ENCODE peak calls at places on chromosomes 4 and X, in ten cellular contexts. One of them, this sample, is unnamed.

GRCh38 chr4:6892190-6892908 is 17.3 kb upstream of the TBC1D14 start:
- DNase-seq in GM23338: peak
- DNase-seq in mammary epithelial cell: no peak
- DNase-seq in stomach: peak
- DNase-seq in IMR-90: peak
- DNase-seq in tibial nerve: peak
- DNase-seq in pancreas: no peak
- DNase-seq in psoas muscle: peak
- DNase-seq in body of pancreas: no peak
- DNase-seq in ascending aorta: no peak
- DNase-seq in this sample: no peak

GRCh38 chr4:150479665-150480064 is 102.3 kb upstream of the MAB21L2 start:
- DNase-seq in GM23338: no peak
- DNase-seq in mammary epithelial cell: no peak
- DNase-seq in stomach: no peak
- DNase-seq in IMR-90: peak
- DNase-seq in tibial nerve: no peak
- DNase-seq in pancreas: no peak
- DNase-seq in psoas muscle: no peak
- DNase-seq in body of pancreas: no peak
- DNase-seq in ascending aorta: no peak
- DNase-seq in this sample: peak

GRCh38 chr4:1635452-1635851 is 48.7 kb downstream of the FAM53A start:
- DNase-seq in GM23338: no peak
- DNase-seq in mammary epithelial cell: no peak
- DNase-seq in stomach: no peak
- DNase-seq in IMR-90: no peak
- DNase-seq in tibial nerve: no peak
- DNase-seq in pancreas: no peak
- DNase-seq in psoas muscle: no peak
- DNase-seq in body of pancreas: no peak
- DNase-seq in ascending aorta: no peak
- DNase-seq in this sample: no peak

GRCh38 chr4:179165862-179166261 is 1723.6 kb upstream of the AGA start:
- DNase-seq in GM23338: no peak
- DNase-seq in mammary epithelial cell: no peak
- DNase-seq in stomach: no peak
- DNase-seq in IMR-90: no peak
- DNase-seq in tibial nerve: no peak
- DNase-seq in pancreas: no peak
- DNase-seq in psoas muscle: no peak
- DNase-seq in body of pancreas: no peak
- DNase-seq in ascending aorta: no peak
- DNase-seq in this sample: no peak

GRCh38 chr4:10204401-10205058 is 87.9 kb upstream of the WDR1 start:
- DNase-seq in GM23338: no peak
- DNase-seq in mammary epithelial cell: no peak
- DNase-seq in stomach: no peak
- DNase-seq in IMR-90: no peak
- DNase-seq in tibial nerve: no peak
- DNase-seq in pancreas: no peak
- DNase-seq in psoas muscle: no peak
- DNase-seq in body of pancreas: no peak
- DNase-seq in ascending aorta: no peak
- DNase-seq in this sample: no peak

GRCh38 chrX:38215141-38215540 is 5.5 kb downstream of the SRPX start:
- DNase-seq in GM23338: no peak
- DNase-seq in mammary epithelial cell: peak
- DNase-seq in stomach: no peak
- DNase-seq in IMR-90: peak
- DNase-seq in tibial nerve: no peak
- DNase-seq in pancreas: no peak
- DNase-seq in psoas muscle: no peak
- DNase-seq in body of pancreas: no peak
- DNase-seq in ascending aorta: no peak
- DNase-seq in this sample: no peak

GRCh38 chr4:52712991-52713275 is 38.3 kb downstream of the ERVMER34-1 start:
- DNase-seq in GM23338: no peak
- DNase-seq in mammary epithelial cell: no peak
- DNase-seq in stomach: no peak
- DNase-seq in IMR-90: no peak
- DNase-seq in tibial nerve: no peak
- DNase-seq in pancreas: no peak
- DNase-seq in psoas muscle: no peak
- DNase-seq in body of pancreas: no peak
- DNase-seq in ascending aorta: no peak
- DNase-seq in this sample: no peak

GRCh38 chr4:16626945-16627344 is 271.5 kb downstream of the LDB2 start:
- DNase-seq in GM23338: no peak
- DNase-seq in mammary epithelial cell: peak
- DNase-seq in stomach: no peak
- DNase-seq in IMR-90: peak
- DNase-seq in tibial nerve: peak
- DNase-seq in pancreas: no peak
- DNase-seq in psoas muscle: no peak
- DNase-seq in body of pancreas: no peak
- DNase-seq in ascending aorta: no peak
- DNase-seq in this sample: peak

GRCh38 chrX:6989858-6990257 is 157.7 kb upstream of the STS start:
- DNase-seq in GM23338: no peak
- DNase-seq in mammary epithelial cell: no peak
- DNase-seq in stomach: no peak
- DNase-seq in IMR-90: no peak
- DNase-seq in tibial nerve: no peak
- DNase-seq in pancreas: no peak
- DNase-seq in psoas muscle: no peak
- DNase-seq in body of pancreas: no peak
- DNase-seq in ascending aorta: no peak
- DNase-seq in this sample: no peak

GRCh38 chrX:110847334-110847733 is 51.7 kb upstream of the CHRDL1 start:
- DNase-seq in GM23338: peak
- DNase-seq in mammary epithelial cell: peak
- DNase-seq in stomach: no peak
- DNase-seq in IMR-90: peak
- DNase-seq in tibial nerve: no peak
- DNase-seq in pancreas: no peak
- DNase-seq in psoas muscle: no peak
- DNase-seq in body of pancreas: no peak
- DNase-seq in ascending aorta: no peak
- DNase-seq in this sample: peak

GRCh38 chr4:2059034-2059725 is at the start of gene NAT8L:
- DNase-seq in GM23338: peak
- DNase-seq in mammary epithelial cell: no peak
- DNase-seq in stomach: no peak
- DNase-seq in IMR-90: no peak
- DNase-seq in tibial nerve: no peak
- DNase-seq in pancreas: peak
- DNase-seq in psoas muscle: peak
- DNase-seq in body of pancreas: no peak
- DNase-seq in ascending aorta: no peak
- DNase-seq in this sample: no peak

GRCh38 chrX:72080150-72080549 is 51.6 kb downstream of the RTL5 start:
- DNase-seq in GM23338: no peak
- DNase-seq in mammary epithelial cell: no peak
- DNase-seq in stomach: no peak
- DNase-seq in IMR-90: no peak
- DNase-seq in tibial nerve: no peak
- DNase-seq in pancreas: no peak
- DNase-seq in psoas muscle: no peak
- DNase-seq in body of pancreas: no peak
- DNase-seq in ascending aorta: no peak
- DNase-seq in this sample: no peak
- H3K27ac ChIP-seq in GM23338: no peak
- H3K27ac ChIP-seq in mammary epithelial cell: no peak
- H3K27ac ChIP-seq in stomach: no peak
- H3K27ac ChIP-seq in IMR-90: no peak
- H3K27ac ChIP-seq in tibial nerve: no peak
- H3K27ac ChIP-seq in pancreas: no peak
- H3K27ac ChIP-seq in psoas muscle: peak
- H3K27ac ChIP-seq in body of pancreas: peak
- H3K27ac ChIP-seq in ascending aorta: peak
- H3K27ac ChIP-seq in this sample: no peak

GRCh38 chr4:84151574-84151973 is 347.5 kb downstream of the NKX6-1 start:
- DNase-seq in GM23338: peak
- DNase-seq in mammary epithelial cell: no peak
- DNase-seq in stomach: peak
- DNase-seq in IMR-90: no peak
- DNase-seq in tibial nerve: no peak
- DNase-seq in pancreas: no peak
- DNase-seq in psoas muscle: no peak
- DNase-seq in body of pancreas: peak
- DNase-seq in ascending aorta: no peak
- DNase-seq in this sample: no peak
- TF ChIP-seq CTCF in GM23338: peak
- TF ChIP-seq CTCF in mammary epithelial cell: peak
- TF ChIP-seq CTCF in stomach: no peak
- TF ChIP-seq CTCF in IMR-90: no peak
- TF ChIP-seq CTCF in tibial nerve: no peak
- TF ChIP-seq CTCF in pancreas: no peak
- TF ChIP-seq CTCF in psoas muscle: no peak
- TF ChIP-seq CTCF in body of pancreas: peak
- TF ChIP-seq CTCF in ascending aorta: no peak
- TF ChIP-seq CTCF in this sample: no peak

GRCh38 chr4:169239236-169239905 is 31.4 kb downstream of the SH3RF1 start:
- DNase-seq in GM23338: no peak
- DNase-seq in mammary epithelial cell: no peak
- DNase-seq in stomach: no peak
- DNase-seq in IMR-90: peak
- DNase-seq in tibial nerve: no peak
- DNase-seq in pancreas: no peak
- DNase-seq in psoas muscle: no peak
- DNase-seq in body of pancreas: no peak
- DNase-seq in ascending aorta: no peak
- DNase-seq in this sample: no peak

GRCh38 chr4:169246957-169247396 is 23.8 kb downstream of the SH3RF1 start:
- DNase-seq in GM23338: no peak
- DNase-seq in mammary epithelial cell: no peak
- DNase-seq in stomach: no peak
- DNase-seq in IMR-90: no peak
- DNase-seq in tibial nerve: no peak
- DNase-seq in pancreas: no peak
- DNase-seq in psoas muscle: no peak
- DNase-seq in body of pancreas: no peak
- DNase-seq in ascending aorta: no peak
- DNase-seq in this sample: no peak

GRCh38 chr4:169241480-169241879 is 29.3 kb downstream of the SH3RF1 start:
- DNase-seq in GM23338: no peak
- DNase-seq in mammary epithelial cell: no peak
- DNase-seq in stomach: no peak
- DNase-seq in IMR-90: no peak
- DNase-seq in tibial nerve: no peak
- DNase-seq in pancreas: no peak
- DNase-seq in psoas muscle: no peak
- DNase-seq in body of pancreas: no peak
- DNase-seq in ascending aorta: no peak
- DNase-seq in this sample: no peak

GRCh38 chr4:169244210-169244609 is 26.5 kb downstream of the SH3RF1 start:
- DNase-seq in GM23338: peak
- DNase-seq in mammary epithelial cell: no peak
- DNase-seq in stomach: no peak
- DNase-seq in IMR-90: no peak
- DNase-seq in tibial nerve: no peak
- DNase-seq in pancreas: no peak
- DNase-seq in psoas muscle: no peak
- DNase-seq in body of pancreas: no peak
- DNase-seq in ascending aorta: no peak
- DNase-seq in this sample: no peak

DNA sequence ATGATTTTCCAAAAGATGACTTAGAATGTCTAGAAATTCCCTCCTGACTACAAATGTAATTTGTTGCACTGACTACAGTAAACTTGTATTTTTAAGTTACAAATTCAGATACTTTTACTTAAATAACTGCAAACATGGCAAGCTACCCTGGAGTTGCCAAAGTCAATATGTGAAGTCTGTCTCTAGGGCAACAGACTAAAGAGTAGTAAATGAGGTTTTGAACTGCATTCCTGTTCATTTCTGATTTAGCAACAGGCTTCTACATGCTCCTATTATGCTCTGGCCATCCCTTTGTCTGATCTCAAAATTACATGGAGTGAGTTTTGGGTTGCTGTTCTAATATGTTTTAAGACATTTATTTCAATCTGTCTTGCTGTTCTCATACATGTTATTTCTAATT is 26.9 kb downstream of the SH3RF1 start:
- DNase-seq in GM23338: no peak
- DNase-seq in mammary epithelial cell: peak
- DNase-seq in stomach: no peak
- DNase-seq in IMR-90: peak
- DNase-seq in tibial nerve: no peak
- DNase-seq in pancreas: no peak
- DNase-seq in psoas muscle: no peak
- DNase-seq in body of pancreas: no peak
- DNase-seq in ascending aorta: no peak
- DNase-seq in this sample: no peak
- H3K27ac ChIP-seq in GM23338: no peak
- H3K27ac ChIP-seq in mammary epithelial cell: peak
- H3K27ac ChIP-seq in stomach: no peak
- H3K27ac ChIP-seq in IMR-90: no peak
- H3K27ac ChIP-seq in tibial nerve: no peak
- H3K27ac ChIP-seq in pancreas: no peak
- H3K27ac ChIP-seq in psoas muscle: no peak
- H3K27ac ChIP-seq in body of pancreas: no peak
- H3K27ac ChIP-seq in ascending aorta: no peak
- H3K27ac ChIP-seq in this sample: no peak

DNA sequence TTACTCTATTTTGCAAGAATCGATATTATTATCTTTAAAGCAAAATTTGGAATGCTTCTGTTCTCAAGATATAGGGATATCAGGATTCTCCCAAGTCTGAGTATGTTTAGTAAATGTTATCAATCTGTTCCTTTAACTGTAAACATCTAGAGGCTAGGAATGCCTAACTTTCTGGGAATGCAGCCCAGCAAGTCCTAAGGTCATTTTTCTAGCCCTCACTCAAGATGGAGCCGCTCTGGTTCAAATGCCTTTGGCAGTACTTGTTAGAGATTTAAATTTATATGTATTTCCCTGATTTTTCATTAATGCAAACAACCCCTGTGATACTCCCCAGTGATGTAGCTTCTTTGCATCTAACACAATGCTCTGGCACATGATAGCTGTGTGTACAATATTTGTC is 623.8 kb upstream of the LCORL start:
- DNase-seq in GM23338: peak
- DNase-seq in mammary epithelial cell: no peak
- DNase-seq in stomach: no peak
- DNase-seq in IMR-90: no peak
- DNase-seq in tibial nerve: no peak
- DNase-seq in pancreas: no peak
- DNase-seq in psoas muscle: no peak
- DNase-seq in body of pancreas: no peak
- DNase-seq in ascending aorta: no peak
- DNase-seq in this sample: no peak
- TF ChIP-seq CTCF in GM23338: no peak
- TF ChIP-seq CTCF in mammary epithelial cell: no peak
- TF ChIP-seq CTCF in stomach: no peak
- TF ChIP-seq CTCF in IMR-90: no peak
- TF ChIP-seq CTCF in tibial nerve: no peak
- TF ChIP-seq CTCF in pancreas: no peak
- TF ChIP-seq CTCF in psoas muscle: no peak
- TF ChIP-seq CTCF in body of pancreas: no peak
- TF ChIP-seq CTCF in ascending aorta: no peak
- TF ChIP-seq CTCF in this sample: no peak